ENCODE peak calls at places on chromosomes 12 and 14, in six cellular contexts. W is Kasumi-1, C is neuronal stem cell, X is AG08395, Q is GM23248, Y is heart right ventricle. I is an unnamed sample.

GRCh38 chr14:89720741-89721315 is 233.7 kb downstream of the EFCAB11 start:
- DNase-seq in W (peak; percentile 99), C (no peak), X (no peak), Q (no peak), Y (peak; percentile 22), I (peak; percentile 40)

GRCh38 chr14:94362614-94363133 is 25.7 kb downstream of the SERPINA1 start:
- DNase-seq in W (no peak), C (no peak), X (no peak), Q (no peak), Y (no peak), I (no peak)

GRCh38 chr12:49054096-49054495 is 6.5 kb downstream of the KMT2D start:
- DNase-seq in W (no peak), C (no peak), X (no peak), Q (no peak), Y (no peak), I (no peak)

GRCh38 chr12:91732086-91732485 is 413.6 kb downstream of the BTG1 start:
- DNase-seq in W (no peak), C (no peak), X (peak; percentile 12), Q (peak; percentile 49), Y (no peak), I (no peak)

GRCh38 chr14:20988717-20989116 is 1.1 kb upstream of the METTL17 start:
- DNase-seq in W (no peak), C (no peak), X (no peak), Q (peak; percentile 24), Y (no peak), I (no peak)

GRCh38 chr14:24070285-24071143 is 848 bp upstream of the CPNE6 start:
- DNase-seq in W (no peak), C (no peak), X (no peak), Q (no peak), Y (no peak), I (no peak)

GRCh38 chr12:101826766-101827368 is 3.9 kb downstream of the GNPTAB start:
- DNase-seq in W (peak; percentile 24), C (no peak), X (no peak), Q (no peak), Y (no peak), I (no peak)

GRCh38 chr14:67951529-67952120 is 132.0 kb downstream of the RAD51B start:
- DNase-seq in W (no peak), C (no peak), X (peak; percentile 26), Q (peak; percentile 73), Y (no peak), I (no peak)

GRCh38 chr12:130835436-130835835 is 3.6 kb downstream of the STX2 start:
- DNase-seq in W (no peak), C (no peak), X (no peak), Q (no peak), Y (no peak), I (no peak)

GRCh38 chr14:29925106-29925722 is 2.4 kb downstream of the PRKD1 start:
- DNase-seq in W (no peak), C (no peak), X (peak; percentile 64), Q (peak; percentile 83), Y (no peak), I (no peak)

GRCh38 chr12:19945559-19946485 is 422.5 kb upstream of the PDE3A start:
- DNase-seq in W (no peak), C (no peak), X (peak; percentile 52), Q (peak; percentile 66), Y (no peak), I (no peak)

GRCh38 chr14:89065879-89066278 is 241.4 kb downstream of the TTC8 start:
- DNase-seq in W (no peak), C (no peak), X (no peak), Q (no peak), Y (no peak), I (no peak)

GRCh38 chr12:106369624-106370346 is 12.2 kb downstream of the POLR3B start:
- DNase-seq in W (no peak), C (no peak), X (peak; percentile 76), Q (peak; percentile 93), Y (no peak), I (no peak)

GRCh38 chr12:12976366-12976765 is 23.7 kb downstream of the HEBP1 start:
- DNase-seq in W (no peak), C (no peak), X (peak; percentile 91), Q (peak; percentile 98), Y (no peak), I (no peak)

GRCh38 chr14:20866963-20867362 is 24.2 kb upstream of the RNASE3 start:
- DNase-seq in W (peak; percentile 67), C (no peak), X (no peak), Q (peak; percentile 45), Y (no peak), I (no peak)

I was measured in hippocampal formation.